ENCODE peak calls at places on chromosomes 6 and 20, in five cellular contexts. X, J, A, W and I are unnamed samples.

GRCh38 chr6:109397020-109397419 is 14.8 kb upstream of the CD164 start:
- DNase-seq in X (no peak), J (no peak), A (no peak), W (no peak), I (no peak)

GRCh38 chr6:9516207-9516606 is 898.7 kb downstream of the TFAP2A start:
- DNase-seq in X (no peak), J (no peak), A (no peak), W (no peak), I (no peak)

GRCh38 chr6:137341721-137342195 is 122.6 kb upstream of the IFNGR1 start:
- DNase-seq in X (peak; percentile 88), J (no peak), A (no peak), W (no peak), I (peak; percentile 28)

GRCh38 chr6:33694401-33694931 is 17.0 kb downstream of the UQCC2 start:
- DNase-seq in X (peak; percentile 75), J (no peak), A (peak; percentile 56), W (no peak), I (no peak)

GRCh38 chr6:87174078-87174579 is 18.8 kb downstream of the ZNF292 start:
- DNase-seq in X (no peak), J (no peak), A (no peak), W (no peak), I (no peak)

GRCh38 chr6:43669922-43670622 is 17.5 kb downstream of the MRPS18A start:
- DNase-seq in X (no peak), J (no peak), A (peak; percentile 60), W (no peak), I (no peak)

GRCh38 chr6:34979994-34980393 is 90.9 kb downstream of the ANKS1A start:
- DNase-seq in X (no peak), J (no peak), A (no peak), W (no peak), I (no peak)

GRCh38 chr6:20433321-20433720 is 31.6 kb downstream of the E2F3 start:
- DNase-seq in X (no peak), J (no peak), A (no peak), W (no peak), I (no peak)

GRCh38 chr20:36745234-36745926 is 510 bp downstream of the NDRG3 start:
- DNase-seq in X (no peak), J (peak; percentile 68), A (no peak), W (no peak), I (peak; percentile 35)

GRCh38 chr20:21613512-21613911 is 92.0 kb upstream of the PAX1 start:
- DNase-seq in X (peak; percentile 77), J (no peak), A (no peak), W (no peak), I (no peak)

GRCh38 chr6:145147559-145147958 is 587.8 kb downstream of the EPM2A start:
- DNase-seq in X (no peak), J (no peak), A (no peak), W (no peak), I (no peak)

GRCh38 chr6:119587537-119587936 is 238.0 kb upstream of the MAN1A1 start:
- DNase-seq in X (no peak), J (no peak), A (no peak), W (no peak), I (no peak)

GRCh38 chr6:144195671-144196070 is 45.4 kb downstream of the STX11 start:
- DNase-seq in X (no peak), J (no peak), A (no peak), W (no peak), I (no peak)

GRCh38 chr6:134553941-134554340 is 236.0 kb upstream of the SGK1 start:
- DNase-seq in X (no peak), J (no peak), A (no peak), W (no peak), I (no peak)

GRCh38 chr6:15560713-15561112 is 102.1 kb downstream of the DTNBP1 start:
- DNase-seq in X (no peak), J (no peak), A (no peak), W (no peak), I (no peak)

GRCh38 chr6:138814179-138814834 is 18.4 kb downstream of the ECT2L start:
- DNase-seq in X (no peak), J (no peak), A (no peak), W (no peak), I (no peak)

GRCh38 chr6:5152417-5152816 is 67.3 kb downstream of the PPP1R3G start:
- DNase-seq in X (no peak), J (no peak), A (no peak), W (no peak), I (no peak)

GRCh38 chr6:158047120-158047518 is 65.5 kb downstream of the SYNJ2 start:
- DNase-seq in X (peak; percentile 86), J (peak; percentile 55), A (no peak), W (peak; percentile 81), I (no peak)

GRCh38 chr6:128899651-128900050 is 16.7 kb downstream of the LAMA2 start:
- DNase-seq in X (no peak), J (no peak), A (no peak), W (no peak), I (no peak)

GRCh38 chr20:43689165-43689564 is 22.3 kb downstream of the MYBL2 start:
- DNase-seq in X (no peak), J (no peak), A (no peak), W (no peak), I (no peak)

GRCh38 chr6:26196846-26197683 is 109.8 kb downstream of the HFE start:
- DNase-seq in X (peak; percentile 94), J (peak; percentile 79), A (peak; percentile 89), W (no peak), I (peak; percentile 92)

GRCh38 chr20:58903636-58904035 is 51.1 kb downstream of the GNAS start:
- DNase-seq in X (no peak), J (no peak), A (no peak), W (no peak), I (no peak)

GRCh38 chr6:111423960-111424846 is 58.8 kb downstream of the REV3L start:
- DNase-seq in X (peak; percentile 73), J (no peak), A (no peak), W (no peak), I (peak; percentile 66)

GRCh38 chr20:2742934-2743559 is 50.5 kb downstream of the EBF4 start:
- DNase-seq in X (peak; percentile 68), J (no peak), A (peak; percentile 67), W (no peak), I (peak; percentile 65)

GRCh38 chr6:24520929-24521546 is 26.3 kb downstream of the ALDH5A1 start:
- DNase-seq in X (peak; percentile 69), J (peak; percentile 67), A (peak; percentile 30), W (peak; percentile 30), I (peak; percentile 43)

GRCh38 chr6:109303647-109304283 is 78.5 kb downstream of the CD164 start:
- DNase-seq in X (no peak), J (no peak), A (peak; percentile 55), W (peak; percentile 55), I (no peak)

GRCh38 chr6:149984778-149985177 is 21.0 kb downstream of the ULBP1 start:
- DNase-seq in X (peak; percentile 30), J (no peak), A (no peak), W (no peak), I (no peak)

GRCh38 chr6:37451411-37452273 is 18.6 kb downstream of the CMTR1 start:
- DNase-seq in X (no peak), J (no peak), A (no peak), W (no peak), I (no peak)

GRCh38 chr6:163585932-163586437 is 171.5 kb downstream of the QKI start:
- DNase-seq in X (peak; percentile 86), J (peak; percentile 82), A (peak; percentile 61), W (peak; percentile 87), I (no peak)

GRCh38 chr6:110491299-110491643 is 14.9 kb upstream of the SLC22A16 start:
- DNase-seq in X (no peak), J (no peak), A (no peak), W (no peak), I (no peak)

GRCh38 chr20:17878069-17878911 is 90.3 kb downstream of the SNX5 start:
- DNase-seq in X (no peak), J (no peak), A (no peak), W (no peak), I (peak; percentile 50)

GRCh38 chr20:58693226-58694006 is 816 bp downstream of the NPEPL1 start:
- DNase-seq in X (peak; percentile 56), J (peak; percentile 76), A (no peak), W (no peak), I (peak; percentile 33)

GRCh38 chr20:50678213-50678898 is 13.0 kb downstream of the RIPOR3 start:
- DNase-seq in X (no peak), J (peak; percentile 35), A (no peak), W (no peak), I (peak; percentile 53)

GRCh38 chr20:64116016-64116415 is 8.7 kb upstream of the NPBWR2 start:
- DNase-seq in X (peak; percentile 37), J (no peak), A (no peak), W (no peak), I (peak; percentile 10)

GRCh38 chr6:169382735-169383134 is 129.1 kb upstream of the THBS2 start:
- DNase-seq in X (no peak), J (no peak), A (no peak), W (no peak), I (no peak)

GRCh38 chr20:11716239-11716944 is 201.3 kb upstream of the BTBD3 start:
- DNase-seq in X (no peak), J (no peak), A (no peak), W (no peak), I (peak; percentile 18)

GRCh38 chr6:45478235-45478634 is 100.5 kb upstream of the SUPT3H start:
- DNase-seq in X (no peak), J (no peak), A (no peak), W (no peak), I (no peak)

GRCh38 chr6:46130665-46131064 is 876 bp downstream of the ENPP4 start:
- DNase-seq in X (no peak), J (no peak), A (no peak), W (no peak), I (peak; percentile 20)

GRCh38 chr6:125779924-125780539 is 10.7 kb upstream of the NCOA7 start:
- DNase-seq in X (peak; percentile 95), J (peak; percentile 88), A (peak; percentile 88), W (peak; percentile 74), I (peak; percentile 88)
- TF ChIP-seq CTCF in X (peak; percentile 11), J (peak; percentile 56), A (peak; percentile 34), W (peak; percentile 44), I (peak; percentile 56)

GRCh38 chr6:39887692-39888450 is 46.4 kb downstream of the MOCS1 start:
- DNase-seq in X (peak; percentile 78), J (peak; percentile 88), A (no peak), W (peak; percentile 58), I (peak; percentile 80)
- TF ChIP-seq POLR2A in X (no peak), J (no peak), A (no peak), W (no peak), I (no peak)

GRCh38 chr20:57509665-57510237 is 15.2 kb downstream of the CTCFL start:
- DNase-seq in X (no peak), J (no peak), A (peak; percentile 55), W (no peak), I (peak; percentile 50)
- TF ChIP-seq CTCF in X (no peak), J (peak; percentile 41), A (peak; percentile 42), W (no peak), I (no peak)

GRCh38 chr20:13638496-13639477 is at the start of gene TASP1:
- DNase-seq in X (peak; percentile 99), J (peak; percentile 95), A (peak; percentile 95), W (peak; percentile 92), I (peak; percentile 99)
- TF ChIP-seq POLR2A in X (peak; percentile 67), J (peak; percentile 70), A (peak; percentile 71), W (no peak), I (no peak)